ENCODE peak calls at places on chromosomes 11 and 22, in four cellular contexts. P is PC-3, W is neural progenitor cell, Z is GM23248. T is an unnamed sample. For H3K4me1, the result is how much of the 10 kb centered on the place peaks cover.

GRCh38 chr22:21646608-21647590 is 4.8 kb downstream of the SDF2L1 start:
- DNase-seq in P (peak), W (peak), Z (peak), T (peak)

GRCh38 chr11:113014731-113015455 is 53.7 kb downstream of the NCAM1 start:
- DNase-seq in P (no peak), W (no peak), Z (peak), T (no peak)

GRCh38 chr22:50112151-50113118 is 22.6 kb downstream of the MOV10L1 start:
- DNase-seq in P (peak), W (no peak), Z (peak), T (no peak)

GRCh38 chr11:113314389-113315301 is at the start of gene TTC12:
- DNase-seq in P (peak), W (peak), Z (peak), T (peak)

GRCh38 chr11:59813364-59813763 is 2.8 kb upstream of the MRPL16 start:
- DNase-seq in P (no peak), W (no peak), Z (no peak), T (no peak)

GRCh38 chr11:4064278-4064955 is 30.2 kb upstream of the RRM1 start:
- DNase-seq in P (no peak), W (no peak), Z (no peak), T (no peak)

GRCh38 chr11:20795005-20795404 is 125.6 kb downstream of the NELL1 start:
- DNase-seq in P (no peak), W (no peak), Z (no peak), T (no peak)

GRCh38 chr22:39184586-39185577 is 32.4 kb upstream of the CBX7 start:
- DNase-seq in P (no peak), W (no peak), Z (peak), T (no peak)

GRCh38 chr11:5042091-5042490 is 4.2 kb upstream of the OR52J3 start:
- DNase-seq in P (no peak), W (no peak), Z (peak), T (no peak)

GRCh38 chr11:86184728-86185127 is 59.8 kb upstream of the EED start:
- DNase-seq in P (no peak), W (no peak), Z (no peak), T (no peak)

GRCh38 chr22:41932353-41932752 is 5.7 kb upstream of the TNFRSF13C start:
- DNase-seq in P (no peak), W (no peak), Z (no peak), T (no peak)

GRCh38 chr11:128865490-128865889 is 1.6 kb downstream of the KCNJ1 start:
- DNase-seq in P (peak), W (no peak), Z (peak), T (no peak)

GRCh38 chr22:37636186-37636948 is 3.1 kb upstream of the SH3BP1 start:
- DNase-seq in P (no peak), W (no peak), Z (peak), T (no peak)

GRCh38 chr11:118918686-118919280 is 6.9 kb downstream of the BCL9L start:
- DNase-seq in P (no peak), W (no peak), Z (peak), T (no peak)

GRCh38 chr11:76637491-76638266 is 32.9 kb downstream of the LRRC32 start:
- DNase-seq in P (no peak), W (no peak), Z (no peak), T (peak)

GRCh38 chr22:31212783-31213626 is 907 bp downstream of the LIMK2 start:
- DNase-seq in P (no peak), W (peak), Z (peak), T (peak)

GRCh38 chr22:31210830-31211503 is 1.1 kb upstream of the LIMK2 start:
- DNase-seq in P (no peak), W (no peak), Z (no peak), T (no peak)

GRCh38 chr22:31211862-31212730 is at the start of gene LIMK2:
- DNase-seq in P (peak), W (peak), Z (peak), T (peak)

GRCh38 chr22:31211504-31211861 is 615 bp upstream of the LIMK2 start:
- DNase-seq in P (no peak), W (no peak), Z (no peak), T (no peak)

DNA sequence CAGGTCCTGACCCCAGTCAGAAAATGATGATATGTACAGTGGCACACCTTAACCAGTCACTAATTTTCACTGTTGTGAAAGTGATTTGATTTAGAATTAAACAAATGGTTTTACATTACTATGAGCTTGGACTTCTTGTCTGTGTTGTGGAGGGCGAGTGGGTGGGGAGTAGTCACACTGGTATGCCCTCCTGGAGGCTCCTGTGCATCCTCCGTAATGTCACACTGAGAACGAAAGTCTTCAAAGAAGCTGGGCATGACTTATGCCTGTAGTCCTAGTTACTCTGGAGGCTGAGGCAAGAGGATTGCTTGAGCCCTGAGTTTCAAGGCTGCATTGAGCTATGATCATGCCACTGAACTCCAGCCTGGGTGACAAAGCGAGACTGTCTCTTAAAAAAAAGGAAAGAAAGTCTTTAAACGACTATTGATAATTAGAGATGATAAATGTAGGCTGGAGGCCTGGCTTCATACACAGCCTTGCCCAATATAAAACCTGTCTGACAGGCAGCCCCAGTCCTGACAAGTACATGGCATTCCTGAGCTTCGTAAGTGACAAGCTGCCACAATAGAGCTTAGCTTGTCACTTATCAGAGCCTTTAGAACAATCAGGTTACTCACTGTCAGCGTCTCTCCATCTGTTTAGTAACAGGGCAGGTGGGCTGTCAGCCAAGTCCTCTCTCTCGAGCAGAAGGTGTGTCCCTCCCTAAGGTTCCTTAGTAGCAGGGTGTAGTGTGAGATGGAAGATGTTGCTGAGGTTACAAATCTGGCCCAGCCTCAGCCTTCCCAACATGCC is 5.0 kb upstream of the LIMK2 start:
- DNase-seq in P (peak), W (no peak), Z (no peak), T (no peak)
- TF ChIP-seq EZH2phosphoT487 in P (no peak), W (no peak), Z (no peak), T (no peak)

GRCh38 chr11:35722641-35723040 is 60.1 kb downstream of the TRIM44 start:
- DNase-seq in P (no peak), W (no peak), Z (no peak), T (no peak)
- H3K27ac ChIP-seq in P (no peak), W (no peak), Z (no peak), T (no peak)

GRCh38 chr11:64648551-64648950 is 57.5 kb downstream of the SLC22A12 start:
- DNase-seq in P (no peak), W (no peak), Z (no peak), T (no peak)
- H3K4me1 ChIP-seq in P (under half), W (under half), Z (under half), T (under half)

GRCh38 chr22:25027959-25028840 is 75.7 kb downstream of the KIAA1671 start:
- DNase-seq in P (peak), W (peak), Z (peak), T (no peak)
- TF ChIP-seq EZH2phosphoT487 in P (no peak), W (no peak), Z (no peak), T (no peak)

GRCh38 chr11:78266451-78266850 is 77.7 kb downstream of the USP35 start:
- DNase-seq in P (no peak), W (no peak), Z (no peak), T (no peak)

GRCh38 chr11:78274739-78275138 is 86.0 kb downstream of the USP35 start:
- DNase-seq in P (no peak), W (no peak), Z (no peak), T (no peak)

GRCh38 chr11:78270993-78271392 is 82.3 kb downstream of the USP35 start:
- DNase-seq in P (no peak), W (no peak), Z (no peak), T (no peak)

GRCh38 chr11:78265326-78265725 is 76.6 kb downstream of the USP35 start:
- DNase-seq in P (peak), W (no peak), Z (peak), T (no peak)

DNA sequence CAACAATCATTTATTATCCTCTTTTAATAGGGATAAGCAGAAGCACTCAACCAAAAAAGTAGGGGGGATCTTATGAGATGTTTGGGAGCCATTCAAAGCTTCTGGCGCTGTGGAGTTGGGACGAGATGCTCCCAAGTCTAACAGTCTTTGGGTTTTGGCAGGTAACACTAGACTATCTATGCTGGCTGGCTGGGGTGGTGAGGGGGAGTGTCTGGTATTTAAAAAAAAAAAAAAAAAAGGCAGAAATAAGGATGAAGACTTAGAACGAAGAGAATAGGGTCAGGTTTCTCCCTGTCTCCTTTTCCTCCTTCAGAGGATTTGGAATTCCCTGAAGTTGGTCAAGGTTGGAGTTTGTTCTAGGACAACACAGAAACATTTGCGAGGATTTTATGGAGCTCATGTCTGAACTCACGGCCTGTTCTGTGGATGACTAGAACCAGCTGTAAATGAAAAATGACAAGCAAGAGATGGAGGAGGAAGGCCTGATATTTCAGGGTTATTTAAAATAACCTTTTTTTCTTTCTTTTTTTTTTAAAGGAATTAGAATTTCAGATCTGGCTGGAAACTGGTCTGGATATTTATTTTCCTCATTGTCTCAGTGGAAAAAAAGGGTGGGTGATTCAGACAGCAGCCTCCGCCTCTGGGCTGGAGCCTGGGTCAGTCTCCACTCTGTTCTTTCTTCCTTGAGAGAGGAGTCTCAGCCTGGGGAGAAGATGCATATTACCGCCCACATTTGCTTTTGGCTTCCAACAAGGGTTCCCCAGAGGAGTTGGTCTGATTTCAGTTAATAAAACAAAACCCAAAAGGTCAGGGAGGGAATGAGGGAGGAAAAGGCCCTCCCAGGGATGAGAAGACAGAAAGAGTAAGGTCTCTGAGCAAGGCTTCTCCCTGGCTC is 80.0 kb downstream of the USP35 start:
- DNase-seq in P (no peak), W (no peak), Z (peak), T (no peak)
- H3K27ac ChIP-seq in P (no peak), W (no peak), Z (peak), T (no peak)

DNA sequence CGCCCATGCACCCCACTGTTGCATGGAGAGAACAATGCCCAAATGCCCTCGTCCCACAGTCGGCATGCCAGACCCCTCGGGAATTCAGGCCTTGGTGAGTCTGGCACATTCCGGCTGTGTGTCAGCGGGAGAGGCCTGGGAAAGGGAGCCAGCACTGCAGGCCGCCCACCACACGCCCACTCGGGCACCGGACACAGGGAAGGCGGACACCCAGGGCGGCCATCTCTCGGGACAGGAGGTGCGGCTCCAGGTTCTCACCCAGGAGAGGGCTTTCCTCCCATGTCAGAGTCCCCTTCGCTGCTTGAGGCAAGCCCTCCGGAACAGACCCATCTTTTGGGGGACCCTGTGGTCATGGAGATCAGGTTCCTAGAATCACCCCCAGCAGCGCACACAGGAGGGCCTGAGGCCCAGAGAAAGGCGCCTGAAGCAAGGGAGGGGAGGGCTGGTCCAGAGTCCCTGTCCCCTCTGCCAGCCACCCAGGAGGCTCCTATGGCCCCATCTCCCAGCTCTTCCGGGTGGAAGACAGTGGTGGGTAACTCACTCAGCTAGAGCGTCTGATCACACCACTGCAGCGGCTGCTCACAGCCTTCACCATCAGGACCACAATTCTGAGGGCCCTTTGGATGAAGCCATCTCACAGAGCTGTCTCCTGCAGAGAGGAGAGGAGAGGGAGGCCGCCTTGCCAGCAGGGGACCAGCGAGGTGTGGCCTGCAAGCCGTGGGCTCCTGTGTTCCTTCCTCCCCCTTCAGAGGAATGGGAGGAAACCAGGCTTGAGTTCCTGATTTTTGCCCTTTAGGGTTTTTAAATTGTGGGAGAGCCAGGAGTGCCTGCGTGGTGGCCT is 31.7 kb upstream of the KCNQ1OT1 start:
- DNase-seq in P (no peak), W (no peak), Z (no peak), T (no peak)
- H3K4me1 ChIP-seq in P (under half), W (under half), Z (under half), T (under half)

T was measured in OCI-LY7.